ENCODE peak calls at places on chromosomes 13 and 19, in nine cellular contexts. One of them, this sample, is unnamed.

GRCh38 chr13:35139591-35139990 is 197.5 kb downstream of the NBEA start:
- DNase-seq in ureter: no peak
- DNase-seq in GM03348: no peak
- DNase-seq in keratinocyte: no peak
- DNase-seq in head of caudate nucleus: no peak
- DNase-seq in NCI-H460: no peak
- DNase-seq in fibroblast of lung: peak; percentile 54
- DNase-seq in ovary: no peak
- DNase-seq in left lobe of liver: no peak
- DNase-seq in this sample: no peak

GRCh38 chr19:4636151-4636717 is 3.1 kb upstream of the TNFAIP8L1 start:
- DNase-seq in fibroblast of lung: peak; percentile 38
- DNase-seq in ovary: peak; percentile 68
- DNase-seq in GM03348: peak; percentile 94
- DNase-seq in NCI-H460: peak; percentile 21
- DNase-seq in head of caudate nucleus: no peak
- DNase-seq in keratinocyte: no peak
- DNase-seq in left lobe of liver: peak; percentile 69
- DNase-seq in ureter: peak; percentile 51
- DNase-seq in this sample: peak; percentile 60

GRCh38 chr19:58387338-58388174 is 487 bp downstream of the RPS5 start:
- DNase-seq in ovary: no peak
- DNase-seq in fibroblast of lung: no peak
- DNase-seq in GM03348: no peak
- DNase-seq in NCI-H460: no peak
- DNase-seq in ureter: no peak
- DNase-seq in left lobe of liver: no peak
- DNase-seq in head of caudate nucleus: no peak
- DNase-seq in keratinocyte: no peak
- DNase-seq in this sample: peak; percentile 35

GRCh38 chr13:99495478-99496321 is 5.6 kb upstream of the TM9SF2 start:
- DNase-seq in NCI-H460: no peak
- DNase-seq in GM03348: peak; percentile 16
- DNase-seq in keratinocyte: no peak
- DNase-seq in left lobe of liver: no peak
- DNase-seq in fibroblast of lung: no peak
- DNase-seq in head of caudate nucleus: no peak
- DNase-seq in ovary: no peak
- DNase-seq in ureter: no peak
- DNase-seq in this sample: no peak

GRCh38 chr13:99905224-99905623 is 66.3 kb downstream of the ZIC5 start:
- DNase-seq in keratinocyte: no peak
- DNase-seq in NCI-H460: no peak
- DNase-seq in left lobe of liver: no peak
- DNase-seq in ovary: no peak
- DNase-seq in fibroblast of lung: no peak
- DNase-seq in ureter: no peak
- DNase-seq in head of caudate nucleus: no peak
- DNase-seq in GM03348: no peak
- DNase-seq in this sample: no peak

GRCh38 chr13:114049026-114049425 is 75.2 kb upstream of the C13orf46 start:
- DNase-seq in head of caudate nucleus: no peak
- DNase-seq in GM03348: no peak
- DNase-seq in left lobe of liver: no peak
- DNase-seq in keratinocyte: no peak
- DNase-seq in fibroblast of lung: no peak
- DNase-seq in NCI-H460: no peak
- DNase-seq in ureter: no peak
- DNase-seq in ovary: no peak
- DNase-seq in this sample: no peak

GRCh38 chr19:426725-427445 is 17.9 kb upstream of the C2CD4C start:
- DNase-seq in GM03348: no peak
- DNase-seq in head of caudate nucleus: no peak
- DNase-seq in keratinocyte: no peak
- DNase-seq in ureter: no peak
- DNase-seq in NCI-H460: no peak
- DNase-seq in ovary: no peak
- DNase-seq in left lobe of liver: no peak
- DNase-seq in fibroblast of lung: no peak
- DNase-seq in this sample: no peak

GRCh38 chr13:21232196-21232595 is 55.7 kb downstream of the MRPL57 start:
- DNase-seq in keratinocyte: no peak
- DNase-seq in ovary: peak; percentile 37
- DNase-seq in left lobe of liver: no peak
- DNase-seq in fibroblast of lung: no peak
- DNase-seq in GM03348: peak; percentile 73
- DNase-seq in ureter: no peak
- DNase-seq in head of caudate nucleus: no peak
- DNase-seq in NCI-H460: no peak
- DNase-seq in this sample: no peak

GRCh38 chr13:60439201-60439600 is 42.2 kb downstream of the TDRD3 start:
- DNase-seq in ovary: no peak
- DNase-seq in fibroblast of lung: no peak
- DNase-seq in GM03348: no peak
- DNase-seq in left lobe of liver: no peak
- DNase-seq in ureter: no peak
- DNase-seq in NCI-H460: no peak
- DNase-seq in head of caudate nucleus: no peak
- DNase-seq in keratinocyte: no peak
- DNase-seq in this sample: no peak

GRCh38 chr13:75410207-75410606 is 71.8 kb downstream of the TBC1D4 start:
- DNase-seq in head of caudate nucleus: no peak
- DNase-seq in left lobe of liver: no peak
- DNase-seq in NCI-H460: no peak
- DNase-seq in GM03348: no peak
- DNase-seq in fibroblast of lung: no peak
- DNase-seq in keratinocyte: no peak
- DNase-seq in ovary: no peak
- DNase-seq in ureter: no peak
- DNase-seq in this sample: no peak

GRCh38 chr13:110217811-110218210 is 89.1 kb downstream of the COL4A1 start:
- DNase-seq in fibroblast of lung: no peak
- DNase-seq in head of caudate nucleus: no peak
- DNase-seq in ureter: no peak
- DNase-seq in ovary: no peak
- DNase-seq in GM03348: no peak
- DNase-seq in left lobe of liver: no peak
- DNase-seq in keratinocyte: no peak
- DNase-seq in NCI-H460: no peak
- DNase-seq in this sample: no peak

GRCh38 chr19:2816641-2817040 is 3.0 kb upstream of the ZNF554 start:
- DNase-seq in ovary: no peak
- DNase-seq in head of caudate nucleus: no peak
- DNase-seq in NCI-H460: no peak
- DNase-seq in GM03348: no peak
- DNase-seq in keratinocyte: no peak
- DNase-seq in left lobe of liver: no peak
- DNase-seq in ureter: no peak
- DNase-seq in fibroblast of lung: no peak
- DNase-seq in this sample: no peak

GRCh38 chr13:23867027-23867491 is 22.1 kb downstream of the MIPEP start:
- DNase-seq in GM03348: peak; percentile 53
- DNase-seq in ureter: no peak
- DNase-seq in fibroblast of lung: peak; percentile 73
- DNase-seq in ovary: no peak
- DNase-seq in left lobe of liver: no peak
- DNase-seq in head of caudate nucleus: no peak
- DNase-seq in NCI-H460: no peak
- DNase-seq in keratinocyte: no peak
- DNase-seq in this sample: peak; percentile 85

GRCh38 chr13:111941845-111942447 is 125.0 kb upstream of the SOX1 start:
- DNase-seq in ovary: no peak
- DNase-seq in ureter: no peak
- DNase-seq in fibroblast of lung: no peak
- DNase-seq in NCI-H460: no peak
- DNase-seq in left lobe of liver: no peak
- DNase-seq in GM03348: no peak
- DNase-seq in head of caudate nucleus: no peak
- DNase-seq in keratinocyte: no peak
- DNase-seq in this sample: no peak

GRCh38 chr19:19217110-19217509 is 5.4 kb downstream of the NCAN start:
- DNase-seq in head of caudate nucleus: no peak
- DNase-seq in keratinocyte: no peak
- DNase-seq in GM03348: no peak
- DNase-seq in left lobe of liver: no peak
- DNase-seq in NCI-H460: peak; percentile 23
- DNase-seq in ureter: no peak
- DNase-seq in ovary: no peak
- DNase-seq in fibroblast of lung: peak; percentile 20
- DNase-seq in this sample: peak; percentile 81

GRCh38 chr13:53041968-53042485 is 13.4 kb downstream of the OLFM4 start:
- DNase-seq in ureter: no peak
- DNase-seq in keratinocyte: no peak
- DNase-seq in ovary: no peak
- DNase-seq in GM03348: no peak
- DNase-seq in fibroblast of lung: no peak
- DNase-seq in head of caudate nucleus: no peak
- DNase-seq in left lobe of liver: no peak
- DNase-seq in NCI-H460: no peak
- DNase-seq in this sample: no peak

GRCh38 chr13:85241045-85241444 is 558.2 kb downstream of the SLITRK6 start:
- DNase-seq in ovary: no peak
- DNase-seq in fibroblast of lung: peak; percentile 80
- DNase-seq in left lobe of liver: no peak
- DNase-seq in NCI-H460: no peak
- DNase-seq in keratinocyte: peak; percentile 50
- DNase-seq in head of caudate nucleus: no peak
- DNase-seq in GM03348: no peak
- DNase-seq in ureter: no peak
- DNase-seq in this sample: no peak

GRCh38 chr19:34363094-34363493 is 1.9 kb upstream of the GPI start:
- DNase-seq in GM03348: no peak
- DNase-seq in ovary: no peak
- DNase-seq in ureter: no peak
- DNase-seq in fibroblast of lung: no peak
- DNase-seq in head of caudate nucleus: no peak
- DNase-seq in NCI-H460: no peak
- DNase-seq in left lobe of liver: no peak
- DNase-seq in keratinocyte: no peak
- DNase-seq in this sample: peak; percentile 76

GRCh38 chr19:4896372-4896771 is 6.3 kb downstream of the ARRDC5 start:
- DNase-seq in left lobe of liver: no peak
- DNase-seq in fibroblast of lung: no peak
- DNase-seq in ovary: no peak
- DNase-seq in NCI-H460: no peak
- DNase-seq in keratinocyte: no peak
- DNase-seq in head of caudate nucleus: no peak
- DNase-seq in GM03348: no peak
- DNase-seq in ureter: no peak
- DNase-seq in this sample: no peak

GRCh38 chr13:101258071-101258470 is 158.2 kb downstream of the NALCN start:
- DNase-seq in ovary: no peak
- DNase-seq in keratinocyte: no peak
- DNase-seq in left lobe of liver: no peak
- DNase-seq in head of caudate nucleus: no peak
- DNase-seq in GM03348: peak; percentile 83
- DNase-seq in fibroblast of lung: peak; percentile 95
- DNase-seq in ureter: no peak
- DNase-seq in NCI-H460: peak; percentile 90
- DNase-seq in this sample: peak; percentile 86

GRCh38 chr13:20848944-20849343 is 53.6 kb downstream of the XPO4 start:
- DNase-seq in ureter: no peak
- DNase-seq in ovary: no peak
- DNase-seq in head of caudate nucleus: no peak
- DNase-seq in left lobe of liver: no peak
- DNase-seq in GM03348: no peak
- DNase-seq in fibroblast of lung: peak; percentile 65
- DNase-seq in keratinocyte: no peak
- DNase-seq in NCI-H460: no peak
- DNase-seq in this sample: peak; percentile 82

GRCh38 chr19:33201473-33201872 is 7.3 kb downstream of the LRP3 start:
- DNase-seq in ureter: no peak
- DNase-seq in GM03348: no peak
- DNase-seq in ovary: no peak
- DNase-seq in keratinocyte: no peak
- DNase-seq in NCI-H460: no peak
- DNase-seq in left lobe of liver: no peak
- DNase-seq in head of caudate nucleus: no peak
- DNase-seq in fibroblast of lung: no peak
- DNase-seq in this sample: no peak

GRCh38 chr13:111872475-111873150 is 194.3 kb upstream of the SOX1 start:
- DNase-seq in ureter: no peak
- DNase-seq in ovary: no peak
- DNase-seq in GM03348: no peak
- DNase-seq in left lobe of liver: no peak
- DNase-seq in head of caudate nucleus: no peak
- DNase-seq in NCI-H460: no peak
- DNase-seq in keratinocyte: no peak
- DNase-seq in fibroblast of lung: no peak
- DNase-seq in this sample: no peak

GRCh38 chr19:40592170-40592569 is 9.0 kb upstream of the LTBP4 start:
- DNase-seq in left lobe of liver: no peak
- DNase-seq in ovary: no peak
- DNase-seq in NCI-H460: no peak
- DNase-seq in fibroblast of lung: peak; percentile 78
- DNase-seq in keratinocyte: no peak
- DNase-seq in ureter: no peak
- DNase-seq in GM03348: no peak
- DNase-seq in head of caudate nucleus: no peak
- DNase-seq in this sample: peak; percentile 79

GRCh38 chr19:10604460-10604980 is 17.4 kb upstream of the AP1M2 start:
- DNase-seq in left lobe of liver: no peak
- DNase-seq in ovary: no peak
- DNase-seq in ureter: peak; percentile 60
- DNase-seq in keratinocyte: no peak
- DNase-seq in NCI-H460: no peak
- DNase-seq in fibroblast of lung: no peak
- DNase-seq in GM03348: no peak
- DNase-seq in head of caudate nucleus: no peak
- DNase-seq in this sample: peak; percentile 69

GRCh38 chr19:17380426-17381138 is 3.4 kb upstream of the PLVAP start:
- DNase-seq in ureter: no peak
- DNase-seq in fibroblast of lung: no peak
- DNase-seq in keratinocyte: no peak
- DNase-seq in head of caudate nucleus: no peak
- DNase-seq in ovary: no peak
- DNase-seq in GM03348: no peak
- DNase-seq in left lobe of liver: no peak
- DNase-seq in NCI-H460: no peak
- DNase-seq in this sample: no peak

GRCh38 chr19:18541992-18542935 is 1.1 kb downstream of the FKBP8 start:
- DNase-seq in keratinocyte: no peak
- DNase-seq in left lobe of liver: no peak
- DNase-seq in fibroblast of lung: no peak
- DNase-seq in head of caudate nucleus: no peak
- DNase-seq in ovary: no peak
- DNase-seq in GM03348: peak; percentile 31
- DNase-seq in NCI-H460: no peak
- DNase-seq in ureter: no peak
- DNase-seq in this sample: no peak

GRCh38 chr19:43555185-43555770 is 20.0 kb downstream of the XRCC1 start:
- DNase-seq in fibroblast of lung: peak; percentile 48
- DNase-seq in left lobe of liver: peak; percentile 69
- DNase-seq in ureter: peak; percentile 69
- DNase-seq in ovary: peak; percentile 56
- DNase-seq in GM03348: peak; percentile 83
- DNase-seq in NCI-H460: peak; percentile 59
- DNase-seq in head of caudate nucleus: peak; percentile 73
- DNase-seq in keratinocyte: no peak
- DNase-seq in this sample: peak; percentile 85

GRCh38 chr19:40962460-40962961 is 28.6 kb upstream of the CYP2B6 start:
- DNase-seq in keratinocyte: no peak
- DNase-seq in ureter: no peak
- DNase-seq in head of caudate nucleus: no peak
- DNase-seq in fibroblast of lung: peak; percentile 2
- DNase-seq in NCI-H460: peak; percentile 18
- DNase-seq in GM03348: no peak
- DNase-seq in left lobe of liver: no peak
- DNase-seq in ovary: no peak
- DNase-seq in this sample: no peak

GRCh38 chr19:52115526-52116053 is 20.0 kb upstream of the ZNF841 start:
- DNase-seq in keratinocyte: no peak
- DNase-seq in left lobe of liver: no peak
- DNase-seq in ureter: no peak
- DNase-seq in fibroblast of lung: no peak
- DNase-seq in ovary: no peak
- DNase-seq in head of caudate nucleus: no peak
- DNase-seq in NCI-H460: no peak
- DNase-seq in GM03348: no peak
- DNase-seq in this sample: peak; percentile 20

GRCh38 chr13:47426126-47426849 is 529.4 kb upstream of the HTR2A start:
- DNase-seq in head of caudate nucleus: no peak
- DNase-seq in keratinocyte: no peak
- DNase-seq in GM03348: peak; percentile 47
- DNase-seq in ovary: no peak
- DNase-seq in ureter: no peak
- DNase-seq in fibroblast of lung: peak; percentile 74
- DNase-seq in NCI-H460: no peak
- DNase-seq in left lobe of liver: no peak
- DNase-seq in this sample: no peak